ENCODE peak calls at places on chromosomes 13 and 19, in five cellular contexts. One of them, this sample, is unnamed.

GRCh38 chr13:112204376-112204775 is 137.4 kb downstream of the SOX1 start:
- DNase-seq in mesenchymal stem cell: no peak
- DNase-seq in neuronal stem cell: no peak
- DNase-seq in mesendoderm: no peak
- DNase-seq in IMR-90: no peak
- DNase-seq in this sample: no peak

GRCh38 chr19:1068111-1069001 is 1.4 kb downstream of the ARHGAP45 start:
- DNase-seq in mesenchymal stem cell: no peak
- DNase-seq in neuronal stem cell: no peak
- DNase-seq in mesendoderm: no peak
- DNase-seq in IMR-90: no peak
- DNase-seq in this sample: no peak

GRCh38 chr19:33408116-33408515 is 34.6 kb downstream of the CEBPG start:
- DNase-seq in mesenchymal stem cell: no peak
- DNase-seq in neuronal stem cell: no peak
- DNase-seq in mesendoderm: no peak
- DNase-seq in IMR-90: no peak
- DNase-seq in this sample: no peak

GRCh38 chr13:46748300-46748699 is 48.7 kb downstream of the ESD start:
- DNase-seq in mesenchymal stem cell: no peak
- DNase-seq in neuronal stem cell: no peak
- DNase-seq in mesendoderm: peak
- DNase-seq in IMR-90: no peak
- DNase-seq in this sample: no peak

GRCh38 chr13:42876270-42876714 is 94.9 kb downstream of the FAM216B start:
- DNase-seq in mesenchymal stem cell: no peak
- DNase-seq in neuronal stem cell: no peak
- DNase-seq in mesendoderm: peak
- DNase-seq in IMR-90: no peak
- DNase-seq in this sample: peak

GRCh38 chr19:35608250-35608649 is 4.3 kb upstream of the HAUS5 start:
- DNase-seq in mesenchymal stem cell: no peak
- DNase-seq in neuronal stem cell: no peak
- DNase-seq in mesendoderm: no peak
- DNase-seq in IMR-90: no peak
- DNase-seq in this sample: no peak

GRCh38 chr19:23709347-23709746 is 22.3 kb upstream of the ZNF675 start:
- DNase-seq in mesenchymal stem cell: no peak
- DNase-seq in neuronal stem cell: no peak
- DNase-seq in mesendoderm: no peak
- DNase-seq in IMR-90: no peak
- DNase-seq in this sample: no peak

GRCh38 chr19:28466107-28467045 is 746.6 kb downstream of the UQCRFS1 start:
- DNase-seq in mesenchymal stem cell: peak
- DNase-seq in neuronal stem cell: peak
- DNase-seq in mesendoderm: peak
- DNase-seq in IMR-90: peak
- DNase-seq in this sample: peak

GRCh38 chr19:35696835-35697234 is 7.5 kb upstream of the ZBTB32 start:
- DNase-seq in mesenchymal stem cell: no peak
- DNase-seq in neuronal stem cell: no peak
- DNase-seq in mesendoderm: no peak
- DNase-seq in IMR-90: no peak
- DNase-seq in this sample: no peak

GRCh38 chr13:44064376-44064775 is 184.7 kb downstream of the LACC1 start:
- DNase-seq in mesenchymal stem cell: no peak
- DNase-seq in neuronal stem cell: no peak
- DNase-seq in mesendoderm: no peak
- DNase-seq in IMR-90: no peak
- DNase-seq in this sample: no peak

GRCh38 chr19:41175825-41176734 is 16.9 kb upstream of the CYP2S1 start:
- DNase-seq in mesenchymal stem cell: peak
- DNase-seq in neuronal stem cell: no peak
- DNase-seq in mesendoderm: peak
- DNase-seq in IMR-90: peak
- DNase-seq in this sample: peak

GRCh38 chr13:48333976-48334375 is 30.4 kb downstream of the RB1 start:
- DNase-seq in mesenchymal stem cell: peak
- DNase-seq in neuronal stem cell: no peak
- DNase-seq in mesendoderm: no peak
- DNase-seq in IMR-90: peak
- DNase-seq in this sample: no peak

GRCh38 chr13:101523732-101524131 is 71.3 kb downstream of the ITGBL1 start:
- DNase-seq in mesenchymal stem cell: peak
- DNase-seq in neuronal stem cell: no peak
- DNase-seq in mesendoderm: no peak
- DNase-seq in IMR-90: peak
- DNase-seq in this sample: no peak

GRCh38 chr13:47126432-47126831 is 229.6 kb upstream of the HTR2A start:
- DNase-seq in mesenchymal stem cell: peak
- DNase-seq in neuronal stem cell: no peak
- DNase-seq in mesendoderm: peak
- DNase-seq in IMR-90: no peak
- DNase-seq in this sample: no peak

GRCh38 chr13:30634838-30635237 is 17.1 kb downstream of the USPL1 start:
- DNase-seq in mesenchymal stem cell: no peak
- DNase-seq in neuronal stem cell: no peak
- DNase-seq in mesendoderm: no peak
- DNase-seq in IMR-90: no peak
- DNase-seq in this sample: no peak

DNA sequence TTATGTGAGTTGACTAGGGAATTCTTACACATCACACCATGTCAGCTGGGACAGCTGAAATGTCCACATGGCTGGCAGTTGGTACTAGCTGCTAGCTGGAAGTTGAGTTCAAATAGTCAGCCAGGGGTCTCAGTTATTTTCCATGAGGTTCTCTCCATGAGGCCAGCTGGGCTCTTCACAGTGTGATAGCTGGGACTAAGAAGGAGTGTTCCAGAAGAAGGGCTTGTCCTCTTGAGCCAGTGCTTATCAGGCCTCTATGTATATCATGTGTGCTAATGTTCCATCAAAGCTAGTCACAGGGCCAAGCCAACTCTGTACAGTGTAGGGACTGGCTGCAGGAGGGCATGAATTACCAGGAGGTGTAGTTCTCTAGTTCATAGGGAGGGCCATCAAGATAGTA is 11.8 kb downstream of the USPL1 start:
- DNase-seq in mesenchymal stem cell: no peak
- DNase-seq in neuronal stem cell: no peak
- DNase-seq in mesendoderm: no peak
- DNase-seq in IMR-90: no peak
- DNase-seq in this sample: no peak
- H3K23ac ChIP-seq in mesenchymal stem cell: no peak
- H3K23ac ChIP-seq in neuronal stem cell: no peak
- H3K23ac ChIP-seq in mesendoderm: no peak
- H3K23ac ChIP-seq in IMR-90: no peak
- H3K23ac ChIP-seq in this sample: no peak

DNA sequence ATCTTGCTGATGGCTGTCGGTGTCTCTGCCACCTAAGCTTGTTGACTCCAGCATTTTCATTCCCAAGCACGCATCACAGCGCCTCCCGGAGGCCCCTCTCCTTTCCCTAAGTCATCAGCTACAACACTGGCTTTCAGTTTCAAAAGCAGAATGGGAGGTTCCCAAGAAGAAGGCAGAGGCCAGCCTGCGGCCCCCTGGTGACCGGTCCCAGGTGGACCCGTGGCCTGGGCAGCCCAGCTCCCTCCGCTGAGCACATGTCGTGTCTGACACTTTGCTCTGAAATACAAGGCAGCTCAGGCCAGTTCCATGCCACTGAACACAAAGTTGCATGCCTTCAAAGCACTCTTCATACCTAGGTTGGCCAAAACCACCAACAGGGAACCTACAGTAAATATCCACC is 8.5 kb downstream of the MLLT1 start:
- DNase-seq in mesenchymal stem cell: peak
- DNase-seq in neuronal stem cell: no peak
- DNase-seq in mesendoderm: peak
- DNase-seq in IMR-90: peak
- DNase-seq in this sample: peak
- H3K23ac ChIP-seq in mesenchymal stem cell: no peak
- H3K23ac ChIP-seq in neuronal stem cell: no peak
- H3K23ac ChIP-seq in mesendoderm: no peak
- H3K23ac ChIP-seq in IMR-90: peak
- H3K23ac ChIP-seq in this sample: no peak

GRCh38 chr19:55643733-55644116 is 276 bp downstream of the ZNF581 start:
- DNase-seq in mesenchymal stem cell: no peak
- DNase-seq in neuronal stem cell: no peak
- DNase-seq in mesendoderm: no peak
- DNase-seq in IMR-90: no peak
- DNase-seq in this sample: no peak

GRCh38 chr19:55640577-55641375 is at the start of gene ZNF580:
- DNase-seq in mesenchymal stem cell: peak
- DNase-seq in neuronal stem cell: peak
- DNase-seq in mesendoderm: peak
- DNase-seq in IMR-90: peak
- DNase-seq in this sample: peak

GRCh38 chr19:55641376-55642152 is 762 bp downstream of the ZNF580 start:
- DNase-seq in mesenchymal stem cell: peak
- DNase-seq in neuronal stem cell: no peak
- DNase-seq in mesendoderm: peak
- DNase-seq in IMR-90: peak
- DNase-seq in this sample: no peak

GRCh38 chr19:55643003-55643732 is at the start of gene ZNF581:
- DNase-seq in mesenchymal stem cell: peak
- DNase-seq in neuronal stem cell: peak
- DNase-seq in mesendoderm: peak
- DNase-seq in IMR-90: peak
- DNase-seq in this sample: peak

GRCh38 chr19:55642153-55643002 is 1.1 kb upstream of the ZNF581 start:
- DNase-seq in mesenchymal stem cell: peak
- DNase-seq in neuronal stem cell: no peak
- DNase-seq in mesendoderm: peak
- DNase-seq in IMR-90: no peak
- DNase-seq in this sample: no peak
- H3K23ac ChIP-seq in mesenchymal stem cell: peak
- H3K23ac ChIP-seq in neuronal stem cell: peak
- H3K23ac ChIP-seq in mesendoderm: peak
- H3K23ac ChIP-seq in IMR-90: peak
- H3K23ac ChIP-seq in this sample: no peak

GRCh38 chr13:40960721-40961120 is 58.4 kb downstream of the ELF1 start:
- DNase-seq in mesenchymal stem cell: no peak
- DNase-seq in neuronal stem cell: no peak
- DNase-seq in mesendoderm: no peak
- DNase-seq in IMR-90: no peak
- DNase-seq in this sample: no peak
- H3K23ac ChIP-seq in mesenchymal stem cell: no peak
- H3K23ac ChIP-seq in neuronal stem cell: no peak
- H3K23ac ChIP-seq in mesendoderm: no peak
- H3K23ac ChIP-seq in IMR-90: no peak
- H3K23ac ChIP-seq in this sample: no peak

DNA sequence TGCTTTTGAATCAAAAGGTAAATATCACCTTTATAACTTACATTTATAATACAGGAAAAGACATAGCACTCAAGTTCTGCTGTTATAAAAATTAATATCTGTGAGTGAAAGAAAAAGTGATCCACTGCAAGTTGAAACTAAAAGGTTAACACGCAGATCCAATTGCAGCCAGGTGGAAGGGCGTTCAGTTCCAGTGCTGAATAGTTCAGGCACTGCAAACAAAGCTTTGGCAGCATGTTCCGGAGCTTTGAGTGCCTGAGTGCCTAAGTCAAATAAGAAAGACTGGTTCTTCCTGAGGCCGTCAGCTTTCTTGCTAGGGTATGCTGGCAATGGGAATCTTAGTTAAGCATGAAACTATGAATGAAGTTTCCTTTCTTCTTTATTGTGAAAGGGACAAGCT is 200.3 kb downstream of the LMO7 start:
- DNase-seq in mesenchymal stem cell: no peak
- DNase-seq in neuronal stem cell: no peak
- DNase-seq in mesendoderm: no peak
- DNase-seq in IMR-90: no peak
- DNase-seq in this sample: no peak
- H3K23ac ChIP-seq in mesenchymal stem cell: no peak
- H3K23ac ChIP-seq in neuronal stem cell: no peak
- H3K23ac ChIP-seq in mesendoderm: no peak
- H3K23ac ChIP-seq in IMR-90: peak
- H3K23ac ChIP-seq in this sample: no peak

GRCh38 chr19:16070366-16070990 is 5.8 kb upstream of the TPM4 start:
- DNase-seq in mesenchymal stem cell: no peak
- DNase-seq in neuronal stem cell: no peak
- DNase-seq in mesendoderm: no peak
- DNase-seq in IMR-90: no peak
- DNase-seq in this sample: no peak
- H3K23ac ChIP-seq in mesenchymal stem cell: no peak
- H3K23ac ChIP-seq in neuronal stem cell: no peak
- H3K23ac ChIP-seq in mesendoderm: no peak
- H3K23ac ChIP-seq in IMR-90: no peak
- H3K23ac ChIP-seq in this sample: no peak

GRCh38 chr13:40386586-40386985 is 279.9 kb downstream of the FOXO1 start:
- DNase-seq in mesenchymal stem cell: no peak
- DNase-seq in neuronal stem cell: no peak
- DNase-seq in mesendoderm: no peak
- DNase-seq in IMR-90: no peak
- DNase-seq in this sample: no peak
- H3K23ac ChIP-seq in mesenchymal stem cell: no peak
- H3K23ac ChIP-seq in neuronal stem cell: no peak
- H3K23ac ChIP-seq in mesendoderm: no peak
- H3K23ac ChIP-seq in IMR-90: no peak
- H3K23ac ChIP-seq in this sample: no peak

GRCh38 chr19:56104423-56104822 is 16.7 kb downstream of the ZNF787 start:
- DNase-seq in mesenchymal stem cell: no peak
- DNase-seq in neuronal stem cell: no peak
- DNase-seq in mesendoderm: no peak
- DNase-seq in IMR-90: no peak
- DNase-seq in this sample: no peak
- H3K23ac ChIP-seq in mesenchymal stem cell: no peak
- H3K23ac ChIP-seq in neuronal stem cell: no peak
- H3K23ac ChIP-seq in mesendoderm: no peak
- H3K23ac ChIP-seq in IMR-90: no peak
- H3K23ac ChIP-seq in this sample: no peak